ENCODE peak calls at places on chromosomes 11 and 22, in six cellular contexts. O is HL-60, W is stomach, Z is choroid plexus epithelial cell, B is kidney epithelial cell, M is MM.1S. X is an unnamed sample.

GRCh38 chr11:113675003-113675471 is 31.1 kb downstream of the TMPRSS5 start:
- DNase-seq in O (no peak), B (peak; percentile 85), Z (peak; percentile 93), M (no peak), W (no peak), X (no peak)

GRCh38 chr11:77879218-77879617 is 58.3 kb downstream of the AAMDC start:
- DNase-seq in W (no peak), O (no peak), Z (peak; percentile 81), B (no peak), M (peak; percentile 85), X (peak; percentile 18)

GRCh38 chr22:17471901-17472566 is 91.3 kb upstream of the SLC25A18 start:
- DNase-seq in M (no peak), O (no peak), W (no peak), B (no peak), Z (peak; percentile 15), X (no peak)

GRCh38 chr11:96088914-96089313 is 165.0 kb upstream of the MTMR2 start:
- DNase-seq in M (no peak), Z (no peak), B (no peak), O (no peak), W (no peak), X (no peak)

GRCh38 chr11:79055866-79056632 is 384.8 kb downstream of the TENM4 start:
- DNase-seq in B (no peak), W (no peak), M (peak; percentile 46), Z (peak; percentile 52), O (no peak), X (no peak)

GRCh38 chr11:47067401-47067800 is 109.3 kb downstream of the ARFGAP2 start:
- DNase-seq in M (no peak), W (no peak), Z (peak; percentile 6), O (no peak), B (no peak), X (no peak)

GRCh38 chr11:74069146-74070046 is 60.5 kb upstream of the UCP3 start:
- DNase-seq in Z (peak; percentile 54), B (no peak), O (no peak), W (peak; percentile 34), M (no peak), X (no peak)

GRCh38 chr11:35355102-35355749 is 64.1 kb downstream of the SLC1A2 start:
- DNase-seq in O (no peak), M (no peak), B (no peak), W (no peak), Z (no peak), X (no peak)

GRCh38 chr11:125348704-125349635 is 147.1 kb downstream of the FEZ1 start:
- DNase-seq in O (no peak), W (peak; percentile 54), Z (peak; percentile 46), M (peak; percentile 25), B (no peak), X (no peak)

GRCh38 chr11:125071408-125071807 is 8.3 kb downstream of the SLC37A2 start:
- DNase-seq in W (no peak), Z (no peak), B (no peak), M (no peak), O (no peak), X (no peak)

GRCh38 chr11:78935408-78936101 is 360.9 kb upstream of the NARS2 start:
- DNase-seq in W (no peak), M (no peak), B (no peak), Z (no peak), O (peak; percentile 24), X (no peak)

GRCh38 chr22:38953577-38954413 is 3.6 kb upstream of the APOBEC3A start:
- DNase-seq in Z (no peak), O (peak; percentile 65), W (no peak), B (no peak), M (peak; percentile 86), X (peak; percentile 91)

GRCh38 chr11:945986-946385 is 20.3 kb downstream of the AP2A2 start:
- DNase-seq in W (no peak), M (no peak), Z (peak; percentile 59), O (peak; percentile 27), B (no peak), X (no peak)

GRCh38 chr11:1118755-1119275 is 38.9 kb upstream of the MUC5AC start:
- DNase-seq in M (no peak), O (no peak), W (no peak), Z (no peak), B (no peak), X (no peak)

GRCh38 chr22:50684986-50685385 is 12.4 kb downstream of the SHANK3 start:
- DNase-seq in O (no peak), B (no peak), M (no peak), W (peak; percentile 13), Z (peak; percentile 67), X (no peak)

GRCh38 chr22:40156001-40156516 is 21.7 kb upstream of the TNRC6B start:
- DNase-seq in B (peak; percentile 54), O (peak; percentile 66), W (peak; percentile 81), Z (peak; percentile 82), M (peak; percentile 11), X (no peak)

GRCh38 chr11:110147965-110148709 is 54.9 kb downstream of the ZC3H12C start:
- DNase-seq in M (no peak), O (no peak), Z (peak; percentile 80), B (peak; percentile 60), W (no peak), X (no peak)

GRCh38 chr22:48577014-48577690 is 1250.5 kb downstream of the BRD1 start:
- DNase-seq in Z (no peak), B (no peak), W (no peak), M (no peak), O (no peak), X (no peak)

GRCh38 chr11:67316882-67317364 is 13.6 kb downstream of the SSH3 start:
- DNase-seq in W (no peak), Z (peak; percentile 70), O (no peak), M (no peak), B (peak; percentile 31), X (no peak)

GRCh38 chr22:50197856-50198623 is 2.8 kb upstream of the SELENOO start:
- DNase-seq in O (no peak), W (no peak), Z (no peak), B (no peak), M (no peak), X (no peak)

GRCh38 chr11:64340671-64341335 is 799 bp downstream of the CCDC88B start:
- DNase-seq in Z (no peak), W (peak; percentile 61), M (peak; percentile 37), O (peak; percentile 94), B (no peak), X (no peak)

GRCh38 chr22:36385491-36386350 is 2.0 kb downstream of the MYH9 start:
- DNase-seq in M (peak; percentile 82), Z (no peak), B (peak; percentile 60), W (peak; percentile 83), O (no peak), X (no peak)

GRCh38 chr22:30459206-30460052 is 12.4 kb downstream of the SEC14L3 start:
- DNase-seq in B (no peak), Z (peak; percentile 39), W (no peak), M (peak; percentile 26), O (no peak), X (no peak)

GRCh38 chr11:2886191-2886894 is 768 bp upstream of the CDKN1C start:
- DNase-seq in B (no peak), M (no peak), Z (no peak), O (no peak), W (no peak), X (no peak)

GRCh38 chr11:133778161-133778560 is 67.2 kb downstream of the SPATA19 start:
- DNase-seq in B (no peak), W (no peak), M (no peak), Z (no peak), O (no peak), X (no peak)

GRCh38 chr11:65613091-65613928 is 711 bp downstream of the MAP3K11 start:
- DNase-seq in Z (no peak), O (no peak), M (peak; percentile 20), W (peak; percentile 42), B (no peak), X (no peak)

DNA sequence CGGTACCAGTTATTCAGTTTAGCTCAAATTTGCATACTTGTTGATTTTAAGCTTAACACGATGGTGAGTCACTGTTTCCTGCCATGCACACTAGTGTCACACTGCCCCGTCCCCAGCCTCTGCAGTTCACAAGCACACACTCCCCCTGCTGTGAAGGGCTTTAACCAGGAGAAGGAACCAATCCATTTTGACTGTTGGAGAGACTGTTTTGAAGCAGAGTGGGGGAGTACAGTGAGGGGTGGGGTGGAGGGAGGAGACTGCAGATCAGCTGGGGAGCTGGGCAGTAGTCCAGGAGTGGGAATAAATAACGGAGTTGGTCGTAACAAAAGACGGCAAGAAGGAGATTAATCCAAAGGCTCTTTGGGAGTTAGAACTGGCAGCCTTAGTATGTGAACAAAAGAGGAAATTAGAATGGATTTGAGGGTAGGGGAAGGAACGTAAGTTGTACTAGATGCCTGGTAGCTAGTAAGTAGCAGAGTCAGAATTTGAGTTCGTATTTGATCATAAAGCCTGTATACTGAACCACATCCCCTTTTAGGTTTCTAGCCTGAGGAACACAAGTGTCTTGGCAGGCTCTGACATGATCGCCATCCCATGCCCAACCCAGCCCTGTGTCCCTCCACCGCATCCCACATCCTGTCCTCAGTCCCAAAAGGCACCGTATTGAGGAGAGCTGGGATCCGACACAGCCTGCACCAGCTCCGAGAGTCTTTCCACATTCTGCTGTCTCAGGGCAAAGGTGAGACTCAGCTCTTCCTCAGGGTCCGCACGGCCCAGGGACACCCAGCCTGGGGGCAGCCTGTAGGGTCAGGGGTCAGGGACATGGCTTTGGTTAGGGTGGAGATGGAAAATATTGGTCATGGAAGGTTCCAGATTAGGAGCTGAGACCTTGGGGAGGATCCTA is 853 bp downstream of the TPP1 start:
- DNase-seq in B (no peak), M (no peak), Z (peak; percentile 95), O (peak; percentile 95), W (peak; percentile 49), X (no peak)
- TF ChIP-seq CTCF in B (no peak), M (no peak), Z (no peak), O (no peak), W (no peak), X (no peak)

DNA sequence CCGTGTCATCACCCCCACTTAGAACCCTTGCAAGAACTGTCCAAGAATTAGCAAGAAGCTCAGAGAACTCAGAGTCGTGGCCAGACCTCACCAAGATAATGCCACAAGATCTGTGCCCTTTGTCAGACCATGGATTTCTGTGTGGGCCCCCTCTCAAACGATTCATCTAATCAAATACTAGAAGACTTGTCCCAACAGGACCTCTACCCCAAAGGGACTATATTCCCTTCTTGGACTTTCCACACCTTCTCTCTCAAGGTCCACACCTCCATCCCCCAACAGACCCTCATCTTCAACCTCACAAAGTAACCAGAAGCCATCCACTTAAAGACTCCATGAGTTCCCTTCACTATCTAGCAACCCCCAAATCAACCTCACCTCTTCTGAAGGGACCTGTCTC is 2.8 kb downstream of the POLR3H start:
- DNase-seq in B (no peak), O (no peak), M (no peak), Z (no peak), W (no peak), X (no peak)
- H3K4me3 ChIP-seq in B (no peak overlapping the region), O (no peak overlapping the region), M (no peak overlapping the region), Z (no peak overlapping the region), W (no peak overlapping the region), X (no peak overlapping the region)

GRCh38 chr11:62839050-62840015 is at the start of gene WDR74:
- DNase-seq in Z (peak; percentile 95), O (peak; percentile 96), B (peak; percentile 73), M (peak; percentile 97), W (peak; percentile 93), X (peak; percentile 94)
- TF ChIP-seq CTCF in Z (no peak), O (no peak), B (no peak), M (no peak), W (no peak), X (no peak)

DNA sequence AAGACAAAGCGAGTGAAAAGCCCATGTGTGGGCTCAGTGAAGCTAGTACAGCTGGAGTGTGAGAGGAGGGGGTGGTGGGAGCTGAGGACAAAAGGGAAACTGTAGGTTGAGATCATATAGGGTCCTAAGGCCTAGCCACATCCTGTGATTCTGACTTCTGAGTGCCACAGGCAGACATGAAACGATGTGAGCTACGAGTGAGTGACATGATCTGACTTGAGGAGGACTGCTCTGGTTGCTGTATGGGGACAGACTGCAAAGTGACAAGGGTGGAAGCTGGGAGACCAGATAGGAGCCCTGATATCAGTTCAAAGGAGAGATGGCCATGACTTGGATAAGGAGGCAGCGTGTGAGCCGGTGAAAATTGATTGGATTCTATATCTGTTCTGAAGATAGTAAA is 85.4 kb downstream of the MICAL2 start:
- DNase-seq in B (no peak), M (peak; percentile 36), Z (no peak), W (no peak), O (no peak), X (no peak)
- H3K4me3 ChIP-seq in B (no peak overlapping the region), M (no peak overlapping the region), Z (no peak overlapping the region), W (no peak overlapping the region), O (no peak overlapping the region), X (no peak overlapping the region)